ENCODE peak calls at places on chromosome 7, in six cellular contexts. A, B, K, H, X and O are unnamed samples.

GRCh38 chr7:40733578-40733977 is 598.8 kb downstream of the SUGCT start:
- DNase-seq in A (no peak), B (no peak), K (no peak), H (no peak), X (peak), O (no peak)

GRCh38 chr7:131895541-131896173 is 339.2 kb upstream of the PODXL start:
- DNase-seq in A (peak), B (no peak), K (peak), H (peak), X (no peak), O (peak)

GRCh38 chr7:146961617-146962016 is 845.0 kb downstream of the CNTNAP2 start:
- DNase-seq in A (peak), B (no peak), K (peak), H (peak), X (no peak), O (peak)

GRCh38 chr7:158017226-158018060 is 570.2 kb downstream of the PTPRN2 start:
- DNase-seq in A (no peak), B (no peak), K (no peak), H (no peak), X (no peak), O (no peak)

GRCh38 chr7:135768990-135769389 is 20.4 kb upstream of the FAM180A start:
- DNase-seq in A (no peak), B (no peak), K (no peak), H (no peak), X (no peak), O (no peak)

GRCh38 chr7:157601530-157601929 is 264.7 kb downstream of the DNAJB6 start:
- DNase-seq in A (no peak), B (no peak), K (peak), H (no peak), X (no peak), O (no peak)

GRCh38 chr7:124399941-124400340 is 365.7 kb downstream of the GPR37 start:
- DNase-seq in A (no peak), B (no peak), K (no peak), H (no peak), X (peak), O (no peak)

GRCh38 chr7:70935854-70936253 is 196.1 kb upstream of the GALNT17 start:
- DNase-seq in A (no peak), B (no peak), K (no peak), H (no peak), X (no peak), O (no peak)

GRCh38 chr7:43784030-43785001 is 25.8 kb downstream of the BLVRA start:
- DNase-seq in A (no peak), B (no peak), K (peak), H (no peak), X (no peak), O (peak)

GRCh38 chr7:69342154-69342884 is 256.0 kb upstream of the AUTS2 start:
- DNase-seq in A (no peak), B (no peak), K (peak), H (no peak), X (no peak), O (peak)

GRCh38 chr7:108204281-108204796 is 74.2 kb upstream of the LAMB4 start:
- DNase-seq in A (no peak), B (no peak), K (no peak), H (no peak), X (no peak), O (no peak)

GRCh38 chr7:17932770-17933169 is 7.5 kb downstream of the SNX13 start:
- DNase-seq in A (no peak), B (no peak), K (peak), H (no peak), X (no peak), O (no peak)

GRCh38 chr7:8014399-8014798 is 45.8 kb downstream of the GLCCI1 start:
- DNase-seq in A (no peak), B (no peak), K (no peak), H (no peak), X (no peak), O (no peak)

GRCh38 chr7:149292101-149292823 is 30.3 kb downstream of the ZNF783 start:
- DNase-seq in A (no peak), B (peak), K (no peak), H (no peak), X (no peak), O (no peak)

GRCh38 chr7:107103369-107103768 is 58.9 kb downstream of the PRKAR2B start:
- DNase-seq in A (no peak), B (no peak), K (peak), H (peak), X (peak), O (no peak)

GRCh38 chr7:98301693-98302470 is 20.4 kb downstream of the BRI3 start:
- DNase-seq in A (no peak), B (no peak), K (no peak), H (no peak), X (no peak), O (no peak)

GRCh38 chr7:157460721-157461120 is 123.9 kb downstream of the DNAJB6 start:
- DNase-seq in A (no peak), B (no peak), K (no peak), H (no peak), X (no peak), O (no peak)

GRCh38 chr7:19670806-19671205 is 38.0 kb downstream of the POLR1F start:
- DNase-seq in A (no peak), B (no peak), K (peak), H (no peak), X (no peak), O (no peak)

GRCh38 chr7:134737561-134738353 is 41.7 kb upstream of the CALD1 start:
- DNase-seq in A (peak), B (no peak), K (peak), H (peak), X (no peak), O (peak)

DNA sequence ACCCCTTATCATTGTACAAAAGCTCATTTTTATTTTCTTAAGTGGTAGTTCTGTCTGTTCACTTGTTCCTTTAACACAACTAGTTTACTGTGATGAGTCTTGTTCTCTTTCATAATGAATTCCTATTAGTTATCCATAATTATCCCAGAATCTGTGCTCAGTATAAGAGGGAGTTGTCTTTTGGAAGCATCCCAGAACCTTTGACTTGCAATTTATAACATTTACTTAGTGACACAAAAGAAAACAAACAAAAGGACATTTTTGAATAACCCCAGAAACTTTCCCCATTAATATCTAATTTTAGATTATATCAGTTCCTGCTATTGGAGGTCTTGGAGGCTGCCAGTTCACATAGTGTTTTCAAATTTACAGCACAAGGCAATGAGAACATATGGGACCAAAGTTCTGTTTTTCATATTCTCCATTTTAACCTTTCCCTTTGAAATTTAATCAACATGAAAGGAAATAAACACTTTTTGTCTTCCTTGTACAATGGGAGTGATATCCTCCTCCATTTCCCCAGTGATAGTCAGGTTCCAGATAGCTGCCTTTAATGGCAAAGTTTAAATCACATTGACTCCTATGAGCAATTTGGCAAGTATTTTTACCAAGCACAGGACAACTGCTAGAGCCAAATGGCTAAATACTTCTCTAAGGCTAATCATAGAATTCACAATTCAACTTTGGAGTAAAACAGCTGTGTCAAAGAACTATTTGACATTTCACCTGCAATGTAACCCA is 37.1 kb upstream of the GNAT3 start:
- DNase-seq in A (no peak), B (no peak), K (peak), H (no peak), X (no peak), O (peak)
- TF ChIP-seq EZH2 in A (no peak), B (no peak), K (no peak), H (no peak), X (no peak), O (no peak)

GRCh38 chr7:151104411-151105235 is 18.3 kb downstream of the AGAP3 start:
- DNase-seq in A (no peak), B (peak), K (peak), H (peak), X (no peak), O (peak)
- H3K4me2 ChIP-seq in A (no peak), B (peak), K (no peak), H (no peak), X (no peak), O (no peak)

DNA sequence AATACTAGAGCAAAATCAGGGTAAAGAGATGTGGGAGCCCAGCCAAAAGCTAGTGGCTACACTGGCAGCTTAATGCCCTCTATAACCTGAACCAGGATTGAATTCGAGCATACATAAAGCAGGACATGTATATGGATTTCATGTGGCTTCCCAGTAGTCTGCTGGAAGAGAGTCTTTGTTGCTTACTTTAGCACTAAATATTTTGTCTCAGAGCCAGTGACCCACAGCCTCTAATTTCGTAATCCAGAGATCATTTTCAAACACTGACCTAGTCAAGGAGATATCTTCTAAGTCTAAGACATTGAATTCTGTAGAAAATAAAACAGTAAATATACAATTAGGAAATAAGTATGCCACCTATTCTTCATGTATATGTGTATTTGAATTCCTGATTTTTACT is 64.2 kb upstream of the GNAI1 start:
- DNase-seq in A (no peak), B (no peak), K (peak), H (no peak), X (no peak), O (peak)
- H2AFZ ChIP-seq in A (no peak), B (no peak), K (no peak), H (no peak), X (no peak), O (no peak)

DNA sequence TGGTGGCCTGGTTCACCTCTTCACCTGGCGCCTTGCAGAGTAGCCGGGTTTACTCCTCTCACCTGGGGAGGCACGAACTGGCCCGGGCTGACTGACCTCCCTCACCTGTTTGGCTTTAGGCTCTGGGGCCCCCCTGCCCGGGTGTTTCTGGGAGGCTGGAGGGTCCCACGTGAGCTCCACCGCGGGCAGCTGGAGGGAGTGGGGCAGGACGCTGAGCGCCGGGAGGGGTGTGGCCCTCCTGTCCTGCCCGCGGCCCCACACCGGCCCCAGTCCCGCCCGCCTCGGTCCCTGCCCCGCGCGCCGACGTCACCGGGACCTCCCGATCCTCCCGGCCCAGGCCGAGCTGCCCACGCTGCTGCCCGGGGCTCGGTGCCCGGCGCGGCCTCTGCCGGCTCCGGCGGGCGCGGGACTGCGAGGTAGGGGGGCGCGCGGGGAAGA is at the start of gene AMZ1:
- DNase-seq in A (no peak), B (peak), K (no peak), H (no peak), X (no peak), O (peak)
- TF ChIP-seq EZH2 in A (peak), B (no peak), K (no peak), H (no peak), X (no peak), O (no peak)

GRCh38 chr7:100434297-100435144 is 1.8 kb downstream of the PPP1R35 start:
- DNase-seq in A (no peak), B (no peak), K (no peak), H (no peak), X (no peak), O (no peak)

GRCh38 chr7:100432053-100432452 is 2.4 kb downstream of the MEPCE start:
- DNase-seq in A (no peak), B (no peak), K (no peak), H (no peak), X (no peak), O (no peak)

GRCh38 chr7:100432621-100433275 is 3.1 kb downstream of the MEPCE start:
- DNase-seq in A (no peak), B (no peak), K (no peak), H (no peak), X (no peak), O (no peak)

GRCh38 chr7:100433592-100434296 is 2.6 kb downstream of the PPP1R35 start:
- DNase-seq in A (no peak), B (no peak), K (no peak), H (no peak), X (no peak), O (no peak)

GRCh38 chr7:100433276-100433591 is 3.1 kb downstream of the PPP1R35 start:
- DNase-seq in A (no peak), B (no peak), K (no peak), H (no peak), X (no peak), O (no peak)
- H3K4me2 ChIP-seq in A (no peak), B (no peak), K (no peak), H (no peak), X (peak), O (no peak)

GRCh38 chr7:127996253-127997071 is 34.8 kb downstream of the LRRC4 start:
- DNase-seq in A (no peak), B (no peak), K (no peak), H (no peak), X (no peak), O (no peak)

GRCh38 chr7:127995866-127996215 is 35.4 kb downstream of the LRRC4 start:
- DNase-seq in A (no peak), B (no peak), K (no peak), H (no peak), X (no peak), O (no peak)

GRCh38 chr7:127993317-127993716 is 37.9 kb downstream of the LRRC4 start:
- DNase-seq in A (no peak), B (no peak), K (no peak), H (no peak), X (no peak), O (no peak)

GRCh38 chr7:127995157-127995865 is 35.9 kb downstream of the LRRC4 start:
- DNase-seq in A (no peak), B (no peak), K (peak), H (no peak), X (no peak), O (peak)

DNA sequence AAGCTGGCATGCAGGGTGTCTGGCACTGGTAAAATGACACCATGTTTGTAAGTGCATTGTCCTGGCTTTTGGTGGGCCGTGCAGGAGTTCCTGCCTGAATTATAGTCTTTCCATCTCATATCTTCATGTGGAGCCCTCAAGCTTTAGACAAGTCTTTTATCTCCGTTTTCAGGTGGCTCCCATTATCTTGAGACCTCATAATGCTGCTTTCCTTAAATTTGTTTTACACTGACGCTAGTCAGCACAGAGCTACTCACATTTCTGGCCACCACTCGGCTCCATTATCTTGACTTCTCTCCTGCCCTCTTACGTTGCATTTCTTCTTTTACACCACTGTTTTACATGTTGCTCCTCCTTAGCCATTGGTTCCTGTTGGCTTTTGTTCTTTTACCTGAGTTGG is 37.2 kb downstream of the LRRC4 start:
- DNase-seq in A (no peak), B (no peak), K (no peak), H (no peak), X (no peak), O (no peak)
- H2AFZ ChIP-seq in A (no peak), B (no peak), K (no peak), H (no peak), X (no peak), O (no peak)